ENCODE peak calls at places on chromosomes 1 and 21, in eight cellular contexts. M is adrenal gland, F is astrocyte of the spinal cord, I is GM10248, L is fibroblast of lung, N is A549, C is upper lobe of right lung, T is transverse colon. Q is an unnamed sample.

GRCh38 chr1:152926091-152926490 is 17.7 kb downstream of the IVL start:
- DNase-seq in M (no peak), F (peak), I (peak), L (peak), N (no peak), C (no peak), T (no peak), Q (no peak)

GRCh38 chr1:75058424-75058823 is 75.8 kb upstream of the LHX8 start:
- DNase-seq in M (no peak), F (no peak), I (no peak), L (no peak), N (no peak), C (no peak), T (no peak), Q (no peak)

GRCh38 chr1:178094752-178095645 is 1.1 kb downstream of the RASAL2 start:
- DNase-seq in M (no peak), F (peak), I (no peak), L (peak), N (no peak), C (no peak), T (no peak), Q (no peak)

GRCh38 chr1:201361652-201362504 is 15.6 kb downstream of the TNNT2 start:
- DNase-seq in M (peak), F (peak), I (peak), L (peak), N (peak), C (peak), T (peak), Q (peak)

GRCh38 chr1:30267046-30267445 is 456.3 kb downstream of the MATN1 start:
- DNase-seq in M (no peak), F (no peak), I (no peak), L (no peak), N (no peak), C (no peak), T (no peak), Q (no peak)

GRCh38 chr1:111960971-111961370 is 28.5 kb downstream of the KCND3 start:
- DNase-seq in M (no peak), F (no peak), I (no peak), L (no peak), N (no peak), C (no peak), T (no peak), Q (no peak)

GRCh38 chr1:22030473-22030872 is 22.0 kb upstream of the CDC42 start:
- DNase-seq in M (no peak), F (no peak), I (no peak), L (no peak), N (no peak), C (no peak), T (no peak), Q (no peak)

GRCh38 chr1:9319789-9320519 is 27.3 kb downstream of the SPSB1 start:
- DNase-seq in M (no peak), F (no peak), I (no peak), L (no peak), N (no peak), C (no peak), T (no peak), Q (no peak)

GRCh38 chr21:45996311-45997204 is 15.0 kb downstream of the COL6A1 start:
- DNase-seq in M (no peak), F (no peak), I (no peak), L (no peak), N (no peak), C (no peak), T (no peak), Q (peak)

GRCh38 chr1:233327938-233328660 is 575 bp downstream of the MAP3K21 start:
- DNase-seq in M (no peak), F (no peak), I (peak), L (no peak), N (no peak), C (peak), T (peak), Q (peak)

GRCh38 chr1:155079487-155080249 is 1.0 kb downstream of the EFNA3 start:
- DNase-seq in M (no peak), F (no peak), I (no peak), L (no peak), N (no peak), C (no peak), T (peak), Q (no peak)

GRCh38 chr1:228865613-228866320 is 130.5 kb downstream of the RHOU start:
- DNase-seq in M (no peak), F (no peak), I (no peak), L (no peak), N (no peak), C (no peak), T (no peak), Q (no peak)

GRCh38 chr1:212674872-212675271 is 24.8 kb downstream of the BATF3 start:
- DNase-seq in M (no peak), F (no peak), I (no peak), L (no peak), N (no peak), C (no peak), T (no peak), Q (no peak)

GRCh38 chr1:201280884-201281283 is 2.4 kb upstream of the PKP1 start:
- DNase-seq in M (no peak), F (no peak), I (no peak), L (no peak), N (no peak), C (no peak), T (no peak), Q (no peak)

GRCh38 chr1:43481481-43481880 is 27.8 kb upstream of the HYI start:
- DNase-seq in M (no peak), F (no peak), I (no peak), L (peak), N (no peak), C (no peak), T (no peak), Q (no peak)

GRCh38 chr1:168609133-168609715 is 32.8 kb downstream of the XCL1 start:
- DNase-seq in M (peak), F (peak), I (no peak), L (peak), N (no peak), C (no peak), T (no peak), Q (no peak)

GRCh38 chr1:21552715-21553114 is 43.5 kb downstream of the ALPL start:
- DNase-seq in M (no peak), F (peak), I (no peak), L (peak), N (no peak), C (no peak), T (no peak), Q (no peak)

GRCh38 chr1:12159826-12160225 is 7.0 kb upstream of the TNFRSF1B start:
- DNase-seq in M (no peak), F (no peak), I (no peak), L (no peak), N (no peak), C (no peak), T (no peak), Q (no peak)

GRCh38 chr1:161953256-161953920 is 70.3 kb downstream of the OLFML2B start:
- DNase-seq in M (no peak), F (no peak), I (no peak), L (no peak), N (no peak), C (no peak), T (no peak), Q (no peak)

GRCh38 chr1:42221952-42222606 is 57.5 kb upstream of the GUCA2A start:
- DNase-seq in M (no peak), F (peak), I (no peak), L (peak), N (no peak), C (no peak), T (no peak), Q (no peak)

GRCh38 chr1:55632058-55632457 is 416.9 kb upstream of the USP24 start:
- DNase-seq in M (no peak), F (peak), I (no peak), L (peak), N (peak), C (no peak), T (no peak), Q (no peak)

GRCh38 chr21:14988760-14989159 is 76.0 kb downstream of the NRIP1 start:
- DNase-seq in M (no peak), F (no peak), I (no peak), L (no peak), N (no peak), C (no peak), T (no peak), Q (no peak)

GRCh38 chr1:236156512-236157208 is 14.3 kb downstream of the GPR137B start:
- DNase-seq in M (peak), F (no peak), I (peak), L (no peak), N (no peak), C (peak), T (peak), Q (no peak)

GRCh38 chr1:154423303-154423987 is 18.3 kb downstream of the IL6R start:
- DNase-seq in M (no peak), F (peak), I (no peak), L (peak), N (no peak), C (no peak), T (no peak), Q (no peak)

GRCh38 chr1:219941179-219942118 is 13.1 kb upstream of the SLC30A10 start:
- DNase-seq in M (no peak), F (peak), I (no peak), L (no peak), N (no peak), C (no peak), T (no peak), Q (no peak)

GRCh38 chr1:89598450-89599331 is 34.2 kb upstream of the LRRC8C start:
- DNase-seq in M (no peak), F (peak), I (peak), L (peak), N (peak), C (no peak), T (no peak), Q (peak)

GRCh38 chr1:214838351-214838750 is 235.4 kb downstream of the CENPF start:
- DNase-seq in M (no peak), F (peak), I (no peak), L (peak), N (no peak), C (no peak), T (no peak), Q (no peak)

GRCh38 chr1:155050560-155051341 is at the start of gene ADAM15:
- DNase-seq in M (peak), F (peak), I (peak), L (peak), N (peak), C (peak), T (peak), Q (peak)

GRCh38 chr1:181476581-181476980 is 6.7 kb upstream of the CACNA1E start:
- DNase-seq in M (no peak), F (no peak), I (no peak), L (no peak), N (no peak), C (no peak), T (no peak), Q (no peak)

GRCh38 chr1:84504580-84505021 is 1.6 kb upstream of the SPATA1 start:
- DNase-seq in M (no peak), F (peak), I (no peak), L (peak), N (no peak), C (no peak), T (no peak), Q (no peak)

GRCh38 chr1:21082078-21082477 is 94.6 kb downstream of the EIF4G3 start:
- DNase-seq in M (no peak), F (no peak), I (no peak), L (peak), N (no peak), C (no peak), T (no peak), Q (no peak)

GRCh38 chr1:74712863-74713262 is 20.0 kb downstream of the CRYZ start:
- DNase-seq in M (no peak), F (no peak), I (no peak), L (no peak), N (no peak), C (no peak), T (no peak), Q (no peak)

GRCh38 chr1:244022301-244022700 is 28.8 kb upstream of the ZBTB18 start:
- DNase-seq in M (no peak), F (no peak), I (no peak), L (peak), N (no peak), C (no peak), T (no peak), Q (no peak)

GRCh38 chr1:53572802-53573148 is 113.6 kb downstream of the DMRTB1 start:
- DNase-seq in M (no peak), F (no peak), I (no peak), L (no peak), N (no peak), C (no peak), T (peak), Q (no peak)

GRCh38 chr1:74343191-74343590 is 108.0 kb downstream of the TNNI3K start:
- DNase-seq in M (peak), F (no peak), I (no peak), L (no peak), N (no peak), C (no peak), T (no peak), Q (no peak)

GRCh38 chr1:109718495-109718894 is 6.4 kb downstream of the GSTM5 start:
- DNase-seq in M (no peak), F (no peak), I (no peak), L (no peak), N (peak), C (no peak), T (no peak), Q (no peak)
- TF ChIP-seq CTCF in M (no peak), F (no peak), I (no peak), L (no peak), N (peak), C (no peak), T (peak), Q (no peak)

GRCh38 chr1:24300971-24301370 is 18.2 kb upstream of the GRHL3 start:
- DNase-seq in M (no peak), F (no peak), I (no peak), L (no peak), N (no peak), C (peak), T (no peak), Q (no peak)
- TF ChIP-seq CTCF in M (no peak), F (no peak), I (no peak), L (no peak), N (no peak), C (no peak), T (no peak), Q (no peak)

GRCh38 chr1:44947060-44947773 is 39.2 kb downstream of the EIF2B3 start:
- DNase-seq in M (peak), F (peak), I (no peak), L (peak), N (no peak), C (no peak), T (no peak), Q (no peak)

GRCh38 chr1:44950892-44951291 is 35.5 kb downstream of the EIF2B3 start:
- DNase-seq in M (no peak), F (no peak), I (no peak), L (no peak), N (no peak), C (no peak), T (no peak), Q (no peak)

GRCh38 chr1:44950434-44950833 is 36.0 kb downstream of the EIF2B3 start:
- DNase-seq in M (no peak), F (no peak), I (no peak), L (no peak), N (no peak), C (no peak), T (no peak), Q (no peak)

GRCh38 chr1:44947774-44948311 is 38.6 kb downstream of the EIF2B3 start:
- DNase-seq in M (no peak), F (peak), I (no peak), L (no peak), N (no peak), C (no peak), T (no peak), Q (no peak)

DNA sequence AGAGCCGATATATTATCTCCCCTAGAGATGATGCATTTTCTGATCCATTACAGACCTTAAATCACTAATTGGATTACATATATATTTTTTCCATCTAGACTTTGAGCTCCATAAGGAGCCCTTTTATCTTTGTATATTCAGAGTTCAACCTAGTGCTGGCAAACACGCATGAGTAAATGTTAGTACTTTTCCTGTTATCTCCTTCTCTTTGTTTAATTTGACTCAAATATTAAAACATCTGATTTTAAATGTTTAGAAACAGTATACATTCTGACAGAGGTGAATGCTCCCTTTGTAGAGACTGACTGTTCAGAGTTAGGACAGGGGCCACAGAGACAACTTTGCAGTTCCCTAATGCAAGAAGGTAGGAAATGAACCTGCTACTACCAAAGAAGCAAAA is 37.1 kb downstream of the EIF2B3 start:
- DNase-seq in M (no peak), F (no peak), I (no peak), L (no peak), N (no peak), C (no peak), T (no peak), Q (no peak)
- TF ChIP-seq CTCF in M (no peak), F (no peak), I (no peak), L (no peak), N (no peak), C (no peak), T (no peak), Q (no peak)

GRCh38 chr21:43728467-43729390 is 9.8 kb downstream of the PDXK start:
- DNase-seq in M (peak), F (peak), I (peak), L (peak), N (peak), C (peak), T (peak), Q (peak)
- TF ChIP-seq CTCF in M (peak), F (peak), I (no peak), L (peak), N (no peak), C (peak), T (no peak), Q (peak)